ENCODE peak calls at places on chromosomes 3 and 15, in five cellular contexts. One of them, this sample, is unnamed.

GRCh38 chr3:186772886-186773417 is 10.4 kb upstream of the EIF4A2 start:
- DNase-seq in H9: peak
- DNase-seq in IMR-90: no peak
- DNase-seq in GM23248: peak
- DNase-seq in fibroblast of lung: no peak
- DNase-seq in this sample: peak

GRCh38 chr3:101870138-101870537 is 20.8 kb downstream of the NFKBIZ start:
- DNase-seq in H9: no peak
- DNase-seq in IMR-90: no peak
- DNase-seq in GM23248: no peak
- DNase-seq in fibroblast of lung: no peak
- DNase-seq in this sample: no peak

GRCh38 chr15:20356444-20357138 is 185.0 kb downstream of the GOLGA6L6 start:
- DNase-seq in H9: peak
- DNase-seq in IMR-90: no peak
- DNase-seq in GM23248: peak
- DNase-seq in fibroblast of lung: no peak
- DNase-seq in this sample: peak

GRCh38 chr3:46549408-46549904 is 16.6 kb downstream of the LRRC2 start:
- DNase-seq in H9: no peak
- DNase-seq in IMR-90: no peak
- DNase-seq in GM23248: no peak
- DNase-seq in fibroblast of lung: no peak
- DNase-seq in this sample: peak

GRCh38 chr15:35784745-35785144 is 238.8 kb upstream of the DPH6 start:
- DNase-seq in H9: no peak
- DNase-seq in IMR-90: no peak
- DNase-seq in GM23248: no peak
- DNase-seq in fibroblast of lung: peak
- DNase-seq in this sample: no peak

GRCh38 chr15:58588096-58588495 is 156.3 kb downstream of the LIPC start:
- DNase-seq in H9: no peak
- DNase-seq in IMR-90: no peak
- DNase-seq in GM23248: no peak
- DNase-seq in fibroblast of lung: no peak
- DNase-seq in this sample: no peak

GRCh38 chr3:128170866-128171516 is 17.7 kb downstream of the EEFSEC start:
- DNase-seq in H9: no peak
- DNase-seq in IMR-90: peak
- DNase-seq in GM23248: peak
- DNase-seq in fibroblast of lung: peak
- DNase-seq in this sample: peak

GRCh38 chr3:195076981-195077610 is 193.9 kb downstream of the XXYLT1 start:
- DNase-seq in H9: no peak
- DNase-seq in IMR-90: no peak
- DNase-seq in GM23248: no peak
- DNase-seq in fibroblast of lung: no peak
- DNase-seq in this sample: peak

GRCh38 chr3:50612973-50613851 is 1.6 kb upstream of the CISH start:
- DNase-seq in H9: no peak
- DNase-seq in IMR-90: no peak
- DNase-seq in GM23248: no peak
- DNase-seq in fibroblast of lung: no peak
- DNase-seq in this sample: peak

GRCh38 chr3:73073091-73073707 is 11.7 kb downstream of the EBLN2 start:
- DNase-seq in H9: no peak
- DNase-seq in IMR-90: peak
- DNase-seq in GM23248: no peak
- DNase-seq in fibroblast of lung: no peak
- DNase-seq in this sample: no peak

GRCh38 chr3:31157028-31157694 is 262.7 kb upstream of the GADL1 start:
- DNase-seq in H9: no peak
- DNase-seq in IMR-90: no peak
- DNase-seq in GM23248: no peak
- DNase-seq in fibroblast of lung: no peak
- DNase-seq in this sample: no peak
- H2AFZ ChIP-seq in H9: no peak
- H2AFZ ChIP-seq in IMR-90: no peak
- H2AFZ ChIP-seq in GM23248: no peak
- H2AFZ ChIP-seq in fibroblast of lung: no peak
- H2AFZ ChIP-seq in this sample: no peak

DNA sequence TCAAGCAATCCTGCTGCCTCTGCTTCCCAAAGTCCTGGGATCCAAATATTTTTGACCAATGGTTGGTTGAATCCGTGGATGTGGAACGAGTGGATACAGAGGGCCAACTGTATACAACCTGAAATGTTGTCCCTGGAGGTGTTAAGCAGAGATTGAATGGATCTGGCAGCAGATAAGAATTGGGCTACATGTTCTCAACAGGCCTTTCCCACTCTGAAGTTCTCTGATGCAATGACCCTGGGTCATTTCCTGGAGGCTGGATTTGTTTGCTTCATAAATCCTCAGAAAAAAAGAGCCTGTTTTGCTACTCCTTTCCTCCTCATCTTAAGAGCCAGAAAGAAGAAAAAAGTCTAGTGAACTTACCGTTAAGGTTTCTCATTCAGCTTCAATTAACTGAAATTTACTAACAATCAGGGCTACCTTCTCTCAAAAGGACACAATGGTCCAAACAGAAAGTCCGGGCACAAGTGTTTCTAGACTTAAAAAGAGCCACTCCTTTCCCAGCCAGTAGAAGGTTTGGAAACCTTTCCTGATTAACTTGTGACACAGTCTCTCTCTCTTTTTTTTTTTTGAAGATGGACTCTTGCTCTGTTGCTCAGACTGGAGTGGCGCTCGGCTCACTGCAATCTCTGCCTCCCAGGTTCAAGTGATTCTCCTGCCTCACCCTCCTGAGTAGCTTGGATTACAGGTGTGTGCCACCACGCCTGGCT is 6.5 kb downstream of the ARHGEF3 start:
- DNase-seq in H9: no peak
- DNase-seq in IMR-90: peak
- DNase-seq in GM23248: peak
- DNase-seq in fibroblast of lung: peak
- DNase-seq in this sample: no peak
- H3K4me2 ChIP-seq in H9: no peak
- H3K4me2 ChIP-seq in IMR-90: no peak
- H3K4me2 ChIP-seq in GM23248: no peak
- H3K4me2 ChIP-seq in fibroblast of lung: no peak
- H3K4me2 ChIP-seq in this sample: no peak

GRCh38 chr3:122786067-122786466 is 7.6 kb downstream of the HSPBAP1 start:
- DNase-seq in H9: no peak
- DNase-seq in IMR-90: peak
- DNase-seq in GM23248: peak
- DNase-seq in fibroblast of lung: peak
- DNase-seq in this sample: peak
- H3K27ac ChIP-seq in H9: no peak
- H3K27ac ChIP-seq in IMR-90: no peak
- H3K27ac ChIP-seq in GM23248: peak
- H3K27ac ChIP-seq in fibroblast of lung: no peak
- H3K27ac ChIP-seq in this sample: peak

DNA sequence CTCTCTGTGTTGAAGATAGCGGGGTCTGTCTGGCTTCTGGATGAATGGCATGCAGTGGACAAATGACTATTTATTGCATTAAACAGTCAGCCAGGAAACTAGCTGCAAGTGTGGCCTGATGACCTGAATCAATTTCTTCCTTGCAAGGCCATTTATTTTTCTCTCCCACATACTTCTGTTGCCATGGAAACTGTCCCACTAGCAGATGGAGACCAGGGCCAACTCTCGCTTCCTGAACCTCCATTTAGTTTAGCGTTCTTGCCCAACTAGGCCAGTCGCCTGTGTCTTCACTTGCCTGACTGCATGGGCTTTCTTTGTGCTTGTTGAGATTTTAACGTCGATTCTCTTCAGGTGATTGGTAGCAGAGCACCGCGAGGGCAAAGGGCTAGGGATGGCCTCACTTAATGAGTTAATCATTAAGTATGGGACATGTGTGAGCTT is 27.6 kb downstream of the LMCD1 start:
- DNase-seq in H9: no peak
- DNase-seq in IMR-90: peak
- DNase-seq in GM23248: peak
- DNase-seq in fibroblast of lung: peak
- DNase-seq in this sample: no peak
- H2AFZ ChIP-seq in H9: no peak
- H2AFZ ChIP-seq in IMR-90: peak
- H2AFZ ChIP-seq in GM23248: no peak
- H2AFZ ChIP-seq in fibroblast of lung: no peak
- H2AFZ ChIP-seq in this sample: no peak

GRCh38 chr15:70181626-70182255 is 84.0 kb upstream of the TLE3 start:
- DNase-seq in H9: no peak
- DNase-seq in IMR-90: no peak
- DNase-seq in GM23248: no peak
- DNase-seq in fibroblast of lung: no peak
- DNase-seq in this sample: no peak

GRCh38 chr15:70185251-70185711 is 87.6 kb upstream of the TLE3 start:
- DNase-seq in H9: no peak
- DNase-seq in IMR-90: no peak
- DNase-seq in GM23248: no peak
- DNase-seq in fibroblast of lung: no peak
- DNase-seq in this sample: peak

GRCh38 chr15:70186152-70186551 is 88.4 kb upstream of the TLE3 start:
- DNase-seq in H9: no peak
- DNase-seq in IMR-90: no peak
- DNase-seq in GM23248: no peak
- DNase-seq in fibroblast of lung: no peak
- DNase-seq in this sample: peak

GRCh38 chr15:70180186-70180875 is 82.6 kb upstream of the TLE3 start:
- DNase-seq in H9: no peak
- DNase-seq in IMR-90: no peak
- DNase-seq in GM23248: no peak
- DNase-seq in fibroblast of lung: no peak
- DNase-seq in this sample: no peak

GRCh38 chr15:70182858-70183695 is 85.4 kb upstream of the TLE3 start:
- DNase-seq in H9: peak
- DNase-seq in IMR-90: no peak
- DNase-seq in GM23248: no peak
- DNase-seq in fibroblast of lung: no peak
- DNase-seq in this sample: peak
- H3K4me2 ChIP-seq in H9: no peak
- H3K4me2 ChIP-seq in IMR-90: no peak
- H3K4me2 ChIP-seq in GM23248: no peak
- H3K4me2 ChIP-seq in fibroblast of lung: no peak
- H3K4me2 ChIP-seq in this sample: no peak

DNA sequence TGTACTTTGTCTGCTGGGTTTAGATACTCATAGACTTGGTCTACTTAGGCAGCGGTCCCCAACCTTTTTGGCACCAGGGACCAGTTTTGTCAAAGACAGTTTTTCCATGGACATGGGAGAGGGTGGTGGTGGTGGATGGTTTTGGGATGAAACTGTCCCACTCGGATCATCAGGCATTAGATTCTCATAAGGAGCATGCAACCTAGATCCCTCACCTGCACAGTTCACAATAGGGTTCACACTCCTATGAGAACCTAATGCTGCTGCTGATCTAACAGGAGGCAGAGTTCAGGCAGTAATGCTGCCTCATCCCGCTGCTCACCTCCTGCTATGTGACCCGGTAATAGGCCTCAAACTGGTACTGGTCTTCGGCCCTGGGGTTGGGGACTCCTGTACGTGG is 45.3 kb downstream of the CMSS1 start:
- DNase-seq in H9: no peak
- DNase-seq in IMR-90: no peak
- DNase-seq in GM23248: no peak
- DNase-seq in fibroblast of lung: no peak
- DNase-seq in this sample: no peak
- H3K27ac ChIP-seq in H9: no peak
- H3K27ac ChIP-seq in IMR-90: peak
- H3K27ac ChIP-seq in GM23248: peak
- H3K27ac ChIP-seq in fibroblast of lung: peak
- H3K27ac ChIP-seq in this sample: peak

GRCh38 chr15:31473384-31474058 is 146.9 kb downstream of the KLF13 start:
- DNase-seq in H9: no peak
- DNase-seq in IMR-90: no peak
- DNase-seq in GM23248: no peak
- DNase-seq in fibroblast of lung: no peak
- DNase-seq in this sample: no peak
- H2AFZ ChIP-seq in H9: no peak
- H2AFZ ChIP-seq in IMR-90: peak
- H2AFZ ChIP-seq in GM23248: peak
- H2AFZ ChIP-seq in fibroblast of lung: peak
- H2AFZ ChIP-seq in this sample: no peak